ENCODE peak calls at places on chromosomes 1 and 21, in nine cellular contexts. A is fibroblast of pulmonary artery, D is prostate gland, T is heart right ventricle, C is pancreas, P is epithelial cell of esophagus, R is uterus, U is cardiac fibroblast, Q is psoas muscle. N is an unnamed sample.

GRCh38 chr1:33055210-33055991 is 18.7 kb upstream of the AK2 start:
- DNase-seq in A (peak; percentile 94), D (peak; percentile 66), T (peak; percentile 75), C (peak; percentile 63), P (peak; percentile 85), R (peak; percentile 77), U (peak; percentile 94), Q (peak; percentile 79), N (peak; percentile 90)

GRCh38 chr1:244849189-244849866 is 13.9 kb downstream of the COX20 start:
- DNase-seq in A (no peak), D (no peak), T (no peak), C (no peak), P (no peak), R (no peak), U (no peak), Q (no peak), N (no peak)

GRCh38 chr1:152886090-152886489 is 8.0 kb downstream of the SMCP start:
- DNase-seq in A (no peak), D (no peak), T (no peak), C (no peak), P (no peak), R (no peak), U (no peak), Q (no peak), N (no peak)

GRCh38 chr1:47940779-47941178 is 56.4 kb downstream of the TRABD2B start:
- DNase-seq in A (peak; percentile 23), D (no peak), T (no peak), C (no peak), P (no peak), R (no peak), U (no peak), Q (no peak), N (peak; percentile 49)

GRCh38 chr1:63794927-63795326 is 21.1 kb downstream of the ROR1 start:
- DNase-seq in A (no peak), D (no peak), T (no peak), C (no peak), P (no peak), R (no peak), U (no peak), Q (no peak), N (no peak)

GRCh38 chr21:46393451-46393940 is 65.2 kb upstream of the DIP2A start:
- DNase-seq in A (no peak), D (no peak), T (no peak), C (no peak), P (no peak), R (peak; percentile 31), U (no peak), Q (peak; percentile 43), N (peak; percentile 24)

GRCh38 chr1:39898648-39899603 is 2.8 kb downstream of the MYCL start:
- DNase-seq in A (peak; percentile 84), D (peak; percentile 20), T (no peak), C (peak; percentile 88), P (peak; percentile 70), R (no peak), U (peak; percentile 68), Q (no peak), N (peak; percentile 52)

GRCh38 chr1:20962576-20963258 is 175.6 kb upstream of the HP1BP3 start:
- DNase-seq in A (no peak), D (no peak), T (no peak), C (no peak), P (no peak), R (no peak), U (no peak), Q (no peak), N (peak; percentile 54)

GRCh38 chr1:111213412-111213811 is 13.0 kb upstream of the DENND2D start:
- DNase-seq in A (no peak), D (no peak), T (no peak), C (no peak), P (no peak), R (no peak), U (no peak), Q (no peak), N (no peak)

GRCh38 chr1:111214884-111215283 is 12.6 kb upstream of the CHI3L2 start:
- DNase-seq in A (no peak), D (no peak), T (no peak), C (no peak), P (no peak), R (no peak), U (no peak), Q (no peak), N (no peak)

GRCh38 chr1:111216751-111217150 is 10.8 kb upstream of the CHI3L2 start:
- DNase-seq in A (no peak), D (no peak), T (no peak), C (no peak), P (no peak), R (no peak), U (no peak), Q (no peak), N (no peak)

GRCh38 chr1:111212634-111213335 is 12.3 kb upstream of the DENND2D start:
- DNase-seq in A (no peak), D (no peak), T (no peak), C (no peak), P (no peak), R (no peak), U (no peak), Q (no peak), N (no peak)

GRCh38 chr1:111214086-111214801 is 13.3 kb upstream of the CHI3L2 start:
- DNase-seq in A (no peak), D (no peak), T (no peak), C (no peak), P (peak; percentile 87), R (no peak), U (no peak), Q (no peak), N (no peak)
- H3K4me3 ChIP-seq in A (no peak overlapping the region), D (no peak overlapping the region), T (no peak overlapping the region), C (no peak overlapping the region), P (no peak overlapping the region), R (no peak overlapping the region), U (no peak overlapping the region), Q (no peak overlapping the region), N (no peak overlapping the region)

GRCh38 chr1:29123871-29124365 is at the start of gene TMEM200B:
- DNase-seq in A (no peak), D (no peak), T (peak; percentile 34), C (no peak), P (no peak), R (peak; percentile 59), U (no peak), Q (no peak), N (no peak)

GRCh38 chr1:29125237-29125641 is 1.5 kb upstream of the TMEM200B start:
- DNase-seq in A (no peak), D (no peak), T (no peak), C (no peak), P (no peak), R (no peak), U (no peak), Q (no peak), N (no peak)

GRCh38 chr1:29122987-29123870 is 474 bp downstream of the TMEM200B start:
- DNase-seq in A (peak; percentile 40), D (no peak), T (peak; percentile 40), C (no peak), P (no peak), R (peak; percentile 51), U (peak; percentile 40), Q (peak; percentile 32), N (peak; percentile 30)

GRCh38 chr1:29126198-29126597 is 2.5 kb upstream of the TMEM200B start:
- DNase-seq in A (no peak), D (no peak), T (no peak), C (no peak), P (no peak), R (no peak), U (no peak), Q (no peak), N (no peak)

DNA sequence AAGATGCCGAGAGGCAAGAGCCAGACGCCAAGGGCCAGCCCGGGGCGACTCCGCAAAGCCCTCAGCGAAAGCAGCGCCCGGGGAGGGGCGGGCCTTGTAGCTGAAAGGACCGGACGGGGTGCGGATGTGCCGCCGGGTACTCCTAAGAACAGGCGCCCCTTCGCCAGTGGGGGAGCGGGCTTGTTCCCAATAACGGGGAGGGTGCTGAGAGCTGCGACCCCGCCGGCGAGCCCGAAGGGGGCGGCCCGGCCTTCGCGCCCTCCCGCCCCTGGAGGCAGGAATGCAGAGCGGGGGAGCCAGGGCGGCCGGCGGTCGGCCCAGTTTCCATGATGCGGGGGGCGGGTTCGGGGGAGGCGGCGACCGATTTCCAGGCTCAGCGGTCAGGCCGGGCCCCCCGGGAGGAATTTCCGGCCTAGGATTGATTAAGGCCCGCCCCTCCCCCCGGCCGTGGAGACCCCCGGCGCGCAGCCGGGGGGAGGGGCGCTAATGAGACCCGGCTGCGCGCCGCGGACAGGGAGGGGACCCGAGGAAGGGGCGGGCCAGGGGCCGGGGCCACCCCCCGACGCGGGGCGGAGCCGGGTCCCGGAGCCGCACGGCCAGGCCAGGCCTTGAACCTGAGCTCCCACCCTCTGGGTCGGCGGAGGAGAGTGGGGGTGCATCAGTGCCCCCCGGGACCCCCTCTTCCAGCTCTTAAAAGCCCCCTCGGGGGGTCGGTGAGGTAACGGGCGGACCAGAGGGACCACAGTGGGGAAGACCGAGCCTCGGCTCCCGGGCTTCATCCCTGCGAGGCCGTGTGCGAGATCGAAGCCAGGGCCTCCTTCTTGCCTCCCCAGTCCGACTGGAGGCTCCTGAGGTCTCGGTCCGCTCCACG is 898 bp upstream of the TMEM200B start:
- DNase-seq in A (peak; percentile 82), D (no peak), T (peak; percentile 83), C (peak; percentile 33), P (peak; percentile 35), R (peak; percentile 90), U (peak; percentile 73), Q (peak; percentile 82), N (peak; percentile 64)
- TF ChIP-seq CTCF in A (peak; percentile 39), D (peak; percentile 59), T (peak; percentile 80), C (peak; percentile 28), P (peak; percentile 22), R (peak; percentile 97), U (peak; percentile 50), Q (peak; percentile 62), N (no peak)

GRCh38 chr1:85125891-85126290 is 74.9 kb downstream of the SYDE2 start:
- DNase-seq in A (no peak), D (no peak), T (no peak), C (peak; percentile 16), P (no peak), R (no peak), U (no peak), Q (no peak), N (no peak)

GRCh38 chr1:85133565-85134159 is 67.2 kb downstream of the SYDE2 start:
- DNase-seq in A (no peak), D (no peak), T (no peak), C (no peak), P (no peak), R (no peak), U (no peak), Q (no peak), N (no peak)

GRCh38 chr1:85132078-85132715 is 68.6 kb downstream of the SYDE2 start:
- DNase-seq in A (no peak), D (no peak), T (no peak), C (peak; percentile 20), P (peak; percentile 11), R (no peak), U (no peak), Q (no peak), N (peak; percentile 11)

GRCh38 chr1:85128296-85128695 is 72.5 kb downstream of the SYDE2 start:
- DNase-seq in A (no peak), D (no peak), T (no peak), C (no peak), P (no peak), R (no peak), U (peak; percentile 33), Q (no peak), N (peak; percentile 24)
- H3K4me3 ChIP-seq in A (no peak overlapping the region), D (no peak overlapping the region), T (no peak overlapping the region), C (no peak overlapping the region), P (no peak overlapping the region), R (no peak overlapping the region), U (no peak overlapping the region), Q (no peak overlapping the region), N (no peak overlapping the region)

GRCh38 chr1:23524163-23524562 is 6.9 kb downstream of the E2F2 start:
- DNase-seq in A (no peak), D (no peak), T (no peak), C (no peak), P (no peak), R (no peak), U (no peak), Q (no peak), N (no peak)

GRCh38 chr1:23524716-23525401 is 6.2 kb downstream of the E2F2 start:
- DNase-seq in A (no peak), D (no peak), T (no peak), C (no peak), P (no peak), R (no peak), U (no peak), Q (no peak), N (no peak)

GRCh38 chr1:23527366-23527765 is 3.7 kb downstream of the E2F2 start:
- DNase-seq in A (no peak), D (no peak), T (no peak), C (no peak), P (no peak), R (no peak), U (no peak), Q (no peak), N (no peak)

GRCh38 chr1:23526329-23527041 is 4.5 kb downstream of the E2F2 start:
- DNase-seq in A (no peak), D (no peak), T (no peak), C (no peak), P (no peak), R (no peak), U (no peak), Q (no peak), N (no peak)

DNA sequence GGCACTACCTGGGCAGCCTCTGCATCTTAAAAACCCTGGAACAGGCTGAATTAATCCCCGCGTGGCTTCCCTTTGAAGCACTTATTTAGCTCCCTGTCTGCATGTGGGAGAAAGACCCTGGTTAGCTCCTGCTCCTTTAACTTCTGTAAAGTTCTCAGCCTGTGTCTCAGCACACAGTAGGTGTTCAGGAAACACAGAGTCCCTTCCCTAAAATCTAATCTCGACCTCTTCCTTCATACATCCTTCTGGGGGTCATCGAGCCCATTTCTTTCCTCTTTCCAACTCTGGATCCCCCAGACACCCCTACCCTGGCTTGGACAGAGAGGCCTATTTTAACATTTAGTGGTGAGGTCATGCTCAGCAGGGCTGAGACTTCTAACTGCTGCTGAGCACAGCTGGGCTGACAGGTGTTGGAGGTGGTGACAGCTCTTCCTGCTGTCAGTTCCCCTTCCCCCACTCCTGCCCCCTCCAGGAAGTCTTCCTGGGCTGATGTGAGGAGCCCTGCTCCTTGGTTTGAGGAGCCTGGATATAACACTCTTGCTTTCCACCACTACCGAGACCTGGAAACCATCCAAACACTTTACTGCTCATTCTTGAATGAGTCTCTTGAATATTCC is 5.4 kb downstream of the E2F2 start:
- DNase-seq in A (no peak), D (no peak), T (no peak), C (no peak), P (no peak), R (no peak), U (no peak), Q (no peak), N (no peak)
- TF ChIP-seq CTCF in A (no peak), D (no peak), T (no peak), C (no peak), P (no peak), R (no peak), U (no peak), Q (no peak), N (no peak)